ENCODE peak calls at places on chromosomes 13 and 19, in four cellular contexts. O is neural progenitor cell, Z is H9, X is GM23338. N is an unnamed sample.

GRCh38 chr13:94210826-94211225 is 268.7 kb downstream of the DCT start:
- DNase-seq in X (no peak), Z (no peak), O (no peak), N (no peak)

GRCh38 chr19:20422216-20422615 is 143.4 kb downstream of the ZNF737 start:
- DNase-seq in Z (no peak), O (peak), X (no peak), N (no peak)

GRCh38 chr19:38039966-38040365 is 133.0 kb downstream of the SIPA1L3 start:
- DNase-seq in Z (no peak), X (no peak), O (no peak), N (peak)

GRCh38 chr19:30512748-30513389 is 140.7 kb downstream of the ZNF536 start:
- DNase-seq in O (no peak), Z (no peak), X (no peak), N (no peak)

GRCh38 chr19:46587861-46588260 is 13.3 kb upstream of the CALM3 start:
- DNase-seq in Z (no peak), O (no peak), X (no peak), N (no peak)

GRCh38 chr13:93227280-93227905 is 786 bp downstream of the GPC6 start:
- DNase-seq in Z (peak), O (peak), X (peak), N (peak)

GRCh38 chr19:13211426-13212308 is 61.5 kb downstream of the IER2 start:
- DNase-seq in Z (no peak), O (no peak), X (no peak), N (no peak)

GRCh38 chr13:43686557-43686956 is 100.2 kb downstream of the ENOX1 start:
- DNase-seq in O (no peak), X (no peak), Z (no peak), N (peak)

GRCh38 chr19:11481777-11482383 is 1.0 kb upstream of the ELAVL3 start:
- DNase-seq in X (peak), O (peak), Z (peak), N (peak)

GRCh38 chr13:95784161-95784880 is 107.4 kb downstream of the DNAJC3 start:
- DNase-seq in X (no peak), O (no peak), Z (no peak), N (peak)

GRCh38 chr19:38417544-38418506 is 8.2 kb downstream of the RASGRP4 start:
- DNase-seq in O (peak), X (peak), Z (peak), N (peak)

GRCh38 chr19:48878219-48879024 is 6.2 kb downstream of the PPP1R15A start:
- DNase-seq in O (no peak), X (no peak), Z (no peak), N (peak)

GRCh38 chr13:36907801-36908200 is 12.2 kb downstream of the SMAD9 start:
- DNase-seq in X (no peak), Z (no peak), O (no peak), N (no peak)

GRCh38 chr19:18939922-18940775 is 868 bp downstream of the HOMER3 start:
- DNase-seq in Z (peak), X (peak), O (peak), N (peak)

GRCh38 chr19:11418166-11418517 is 972 bp downstream of the RGL3 start:
- DNase-seq in Z (no peak), X (no peak), O (no peak), N (no peak)

GRCh38 chr13:29543230-29544215 is 52.0 kb downstream of the SLC7A1 start:
- DNase-seq in O (no peak), X (peak), Z (peak), N (peak)

GRCh38 chr19:51743405-51743804 is 8.3 kb downstream of the FPR1 start:
- DNase-seq in Z (no peak), X (no peak), O (no peak), N (no peak)

GRCh38 chr19:1683869-1684572 is 31.6 kb upstream of the TCF3 start:
- DNase-seq in X (no peak), O (no peak), Z (no peak), N (no peak)

GRCh38 chr13:110127986-110128511 is 178.9 kb downstream of the COL4A1 start:
- DNase-seq in O (no peak), X (no peak), Z (no peak), N (no peak)
- H3K4me2 ChIP-seq in O (no peak), X (no peak), Z (no peak), N (no peak)

GRCh38 chr19:35513231-35513974 is at the start of gene DMKN:
- DNase-seq in O (no peak), Z (peak), X (peak), N (peak)
- H3K4me2 ChIP-seq in O (peak), Z (peak), X (peak), N (no peak)

GRCh38 chr19:45368737-45369340 is 1.5 kb downstream of the ERCC2 start:
- DNase-seq in X (peak), O (peak), Z (peak), N (no peak)
- H3K4me2 ChIP-seq in X (peak), O (peak), Z (peak), N (no peak)

DNA sequence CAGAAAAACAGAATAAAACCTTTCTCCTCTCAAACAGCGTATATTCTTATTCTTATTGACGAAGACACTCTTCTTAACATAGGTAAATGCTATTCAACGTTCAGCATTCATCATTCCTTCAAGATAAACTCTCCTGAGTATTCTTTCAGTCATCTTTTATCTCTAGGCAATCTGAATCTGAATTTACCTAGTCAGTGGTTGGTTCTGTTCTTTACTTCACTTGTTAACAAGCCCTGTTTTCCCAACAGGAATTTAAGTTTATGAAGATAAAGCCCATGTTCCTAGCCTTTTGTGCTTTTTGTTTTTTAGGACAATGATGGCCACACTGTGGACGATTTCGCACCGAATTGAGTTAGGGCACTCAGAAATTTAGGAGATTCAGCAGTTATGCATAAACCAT is 3.2 kb downstream of the ELF1 start:
- DNase-seq in X (no peak), Z (no peak), O (no peak), N (no peak)
- H3K4me2 ChIP-seq in X (peak), Z (no peak), O (peak), N (no peak)

DNA sequence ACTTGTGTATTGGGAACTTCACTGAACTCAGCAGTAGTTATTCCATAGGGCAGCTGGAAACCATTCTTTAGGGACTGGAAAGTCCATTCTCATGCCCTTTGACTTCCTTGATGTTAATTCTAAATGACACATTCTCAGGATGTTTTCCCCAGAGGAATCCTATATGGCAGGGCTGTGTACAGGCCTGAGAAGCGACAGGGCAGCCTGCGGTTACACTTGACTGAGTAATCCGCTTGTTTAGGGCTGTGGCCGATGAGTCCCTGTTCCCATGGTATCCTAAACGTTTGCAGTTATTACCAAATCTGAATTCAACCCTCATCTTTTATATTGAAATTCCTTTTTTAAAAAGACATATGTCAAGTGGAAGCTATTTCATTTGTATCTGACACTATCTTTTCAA is 83.5 kb downstream of the COL4A2 start:
- DNase-seq in O (no peak), X (no peak), Z (no peak), N (peak)
- H3K4me2 ChIP-seq in O (no peak), X (no peak), Z (no peak), N (no peak)

GRCh38 chr13:51501592-51502205 is 48.9 kb upstream of the INTS6 start:
- DNase-seq in Z (no peak), O (no peak), X (no peak), N (peak)
- H3K4me2 ChIP-seq in Z (no peak), O (no peak), X (no peak), N (no peak)

DNA sequence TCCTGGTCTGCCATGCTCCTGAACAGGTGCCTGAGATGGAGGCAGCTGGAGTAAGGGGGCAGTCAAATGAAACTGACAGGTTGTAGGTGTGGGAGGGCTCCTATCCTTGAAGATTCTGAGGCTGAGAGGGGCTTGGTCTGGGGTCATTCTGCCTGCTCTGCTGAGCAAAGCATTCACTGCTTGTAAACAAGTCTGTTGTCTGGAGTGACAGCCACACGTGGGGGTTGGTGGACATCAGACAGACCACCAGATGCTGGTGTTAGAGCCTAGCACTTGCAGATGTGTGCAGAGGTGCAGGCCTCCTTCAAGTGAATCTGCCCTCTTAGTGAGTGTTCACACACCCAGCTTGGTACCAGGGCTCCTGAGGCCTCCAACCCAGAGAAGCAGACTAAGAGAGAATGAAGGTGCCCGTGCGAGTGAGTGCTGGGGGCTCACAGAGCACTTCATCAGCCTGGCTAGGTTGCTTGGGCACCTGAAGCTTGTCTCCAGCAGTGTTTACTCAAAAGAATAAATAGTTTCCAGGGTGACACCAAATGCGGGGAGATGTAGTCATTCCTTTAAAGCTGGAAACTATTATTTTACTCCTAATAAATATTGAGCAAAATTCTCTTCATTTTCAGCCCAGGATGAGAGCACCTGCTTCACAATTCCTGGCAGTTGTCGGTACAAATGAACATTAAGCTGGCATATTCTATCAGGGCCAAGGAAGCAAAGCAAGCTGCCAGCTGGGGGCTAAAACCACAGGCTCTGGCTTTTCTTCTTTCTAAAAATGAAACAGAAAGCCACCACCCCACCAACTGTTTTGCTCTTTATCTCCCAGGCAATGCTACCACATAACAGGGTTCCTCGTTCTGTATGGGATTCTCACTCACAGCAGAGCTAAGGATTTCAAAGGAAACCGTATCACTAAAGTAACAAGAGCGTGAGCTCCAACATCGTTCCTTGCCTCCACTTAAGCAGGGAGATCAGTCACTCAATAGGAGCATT is 82.3 kb downstream of the RNASEH2B start:
- DNase-seq in O (no peak), Z (no peak), X (no peak), N (peak)
- H3K4me2 ChIP-seq in O (peak), Z (no peak), X (no peak), N (no peak)

GRCh38 chr13:110017379-110017778 is 231.0 kb upstream of the IRS2 start:
- DNase-seq in O (no peak), X (peak), Z (peak), N (peak)

GRCh38 chr13:110015253-110015652 is 228.9 kb upstream of the IRS2 start:
- DNase-seq in X (no peak), Z (no peak), O (no peak), N (no peak)

GRCh38 chr13:110012102-110012739 is 225.8 kb upstream of the IRS2 start:
- DNase-seq in Z (no peak), X (no peak), O (no peak), N (peak)

GRCh38 chr13:110018009-110018408 is 231.6 kb upstream of the IRS2 start:
- DNase-seq in X (no peak), O (no peak), Z (no peak), N (no peak)

GRCh38 chr13:110014719-110015118 is 228.3 kb upstream of the IRS2 start:
- DNase-seq in X (no peak), Z (no peak), O (no peak), N (no peak)
- H3K4me2 ChIP-seq in X (no peak), Z (no peak), O (no peak), N (no peak)

GRCh38 chr13:73218181-73218580 is 159.4 kb downstream of the KLF5 start:
- DNase-seq in X (no peak), O (no peak), Z (no peak), N (no peak)

GRCh38 chr13:73220966-73221720 is 162.3 kb downstream of the KLF5 start:
- DNase-seq in Z (no peak), O (no peak), X (no peak), N (peak)

GRCh38 chr13:73215807-73216206 is 157.0 kb downstream of the KLF5 start:
- DNase-seq in Z (no peak), X (no peak), O (no peak), N (peak)

GRCh38 chr13:73212482-73212881 is 153.7 kb downstream of the KLF5 start:
- DNase-seq in O (no peak), X (no peak), Z (no peak), N (no peak)

DNA sequence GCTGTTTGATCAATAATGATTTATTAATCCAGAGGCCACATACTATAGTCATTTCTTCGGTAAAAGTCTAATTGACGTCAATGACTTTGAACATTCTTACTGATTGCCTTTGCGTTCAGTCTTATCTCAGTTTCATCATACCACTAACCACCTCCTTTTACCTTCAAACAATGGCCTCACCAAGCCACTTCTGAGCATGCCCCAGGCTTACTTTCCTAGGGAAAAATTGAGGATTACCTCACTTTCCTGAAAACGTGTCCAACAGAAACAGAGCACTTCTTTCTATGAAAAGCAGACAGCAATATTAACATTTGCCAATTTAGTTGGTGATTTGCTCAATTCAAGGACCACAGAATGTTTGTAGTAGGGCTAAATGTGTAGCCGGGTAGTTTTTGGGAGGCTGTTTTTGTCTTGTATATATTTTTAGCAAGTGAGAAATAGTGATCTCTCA is 157.6 kb downstream of the KLF5 start:
- DNase-seq in O (no peak), Z (no peak), X (no peak), N (no peak)
- H3K4me2 ChIP-seq in O (no peak), Z (no peak), X (no peak), N (no peak)

GRCh38 chr19:3586124-3586626 is 897 bp downstream of the GIPC3 start:
- DNase-seq in X (peak), Z (peak), O (peak), N (no peak)
- H3K4me2 ChIP-seq in X (peak), Z (peak), O (peak), N (peak)

N was measured in mesenchymal stem cell.